ENCODE peak calls at places on chromosomes 16 and 17, in nine cellular contexts. V is anterior cingulate cortex, I is islet precursor cell, J is T-helper 2 cell, L is IMR-90, Q is hypothalamus, U is AG04450, R is pons, X is fibroblast of villous mesenchyme. C is an unnamed sample.

GRCh38 chr16:83845263-83845662 is 37.5 kb downstream of the HSBP1 start:
- DNase-seq in R (no peak), Q (no peak), X (no peak), I (peak), V (no peak), J (no peak), L (no peak), U (no peak), C (no peak)

GRCh38 chr16:85173077-85173980 is 61.1 kb upstream of the CIBAR2 start:
- DNase-seq in X (peak), U (peak), V (no peak), L (peak), R (no peak), I (peak), Q (no peak), J (no peak), C (no peak)

GRCh38 chr17:59375858-59376257 is 44.4 kb downstream of the YPEL2 start:
- DNase-seq in L (no peak), I (no peak), Q (no peak), J (no peak), U (no peak), V (no peak), R (no peak), X (no peak), C (no peak)

GRCh38 chr16:49277766-49278566 is 3.7 kb downstream of the CBLN1 start:
- DNase-seq in V (no peak), J (no peak), I (no peak), R (no peak), X (no peak), U (no peak), Q (no peak), L (no peak), C (peak)

GRCh38 chr17:72171703-72172670 is 51.2 kb downstream of the SOX9 start:
- DNase-seq in J (no peak), Q (peak), I (no peak), V (no peak), R (peak), L (no peak), X (no peak), U (no peak), C (no peak)

GRCh38 chr17:39576187-39576586 is 31.5 kb downstream of the NEUROD2 start:
- DNase-seq in J (no peak), V (no peak), I (peak), U (no peak), L (no peak), Q (peak), R (no peak), X (no peak), C (peak)

GRCh38 chr16:69709456-69710084 is 16.8 kb downstream of the NQO1 start:
- DNase-seq in X (peak), L (peak), R (peak), I (no peak), J (no peak), Q (no peak), V (no peak), U (no peak), C (no peak)

GRCh38 chr16:695355-696089 is 5.3 kb upstream of the WDR24 start:
- DNase-seq in R (no peak), U (no peak), L (no peak), Q (no peak), I (no peak), J (peak), V (peak), X (no peak), C (peak)

GRCh38 chr17:82396601-82397435 is 21.3 kb upstream of the HEXD start:
- DNase-seq in J (no peak), V (no peak), R (no peak), I (no peak), Q (no peak), U (peak), L (peak), X (peak), C (no peak)

GRCh38 chr16:51755039-51755501 is 604.0 kb upstream of the SALL1 start:
- DNase-seq in V (no peak), L (no peak), U (no peak), Q (no peak), R (no peak), J (no peak), X (no peak), I (peak), C (no peak)

GRCh38 chr16:8554881-8555280 is 35.4 kb downstream of the TMEM114 start:
- DNase-seq in V (no peak), X (no peak), Q (no peak), L (no peak), J (no peak), I (no peak), R (no peak), U (no peak), C (no peak)

GRCh38 chr16:56907401-56907800 is 24.5 kb upstream of the HERPUD1 start:
- DNase-seq in I (no peak), V (no peak), U (no peak), R (no peak), Q (no peak), X (no peak), J (no peak), L (no peak), C (no peak)

GRCh38 chr17:67312265-67312664 is 54.1 kb downstream of the PSMD12 start:
- DNase-seq in J (no peak), V (no peak), Q (no peak), I (no peak), L (no peak), R (peak), U (no peak), X (no peak), C (no peak)

GRCh38 chr17:70006159-70006558 is 68.9 kb upstream of the KCNJ16 start:
- DNase-seq in L (peak), I (no peak), R (no peak), U (no peak), X (no peak), V (no peak), J (no peak), Q (no peak), C (no peak)

GRCh38 chr17:76569607-76570279 is 15.9 kb downstream of the ST6GALNAC2 start:
- DNase-seq in X (no peak), L (no peak), Q (peak), V (peak), U (no peak), J (no peak), R (peak), I (peak), C (no peak)

GRCh38 chr17:74153821-74154430 is 49.6 kb upstream of the RPL38 start:
- DNase-seq in I (no peak), U (no peak), R (no peak), Q (no peak), V (no peak), J (no peak), L (no peak), X (no peak), C (no peak)

GRCh38 chr17:58606934-58607333 is 84.9 kb downstream of the TEX14 start:
- DNase-seq in L (no peak), I (no peak), J (no peak), U (no peak), R (no peak), X (no peak), Q (no peak), V (no peak), C (no peak)

GRCh38 chr16:50297301-50298074 is 31.1 kb downstream of the ADCY7 start:
- DNase-seq in J (no peak), U (no peak), L (no peak), V (no peak), R (no peak), X (no peak), Q (no peak), I (no peak), C (peak)

GRCh38 chr17:69523252-69523861 is 108.9 kb downstream of the MAP2K6 start:
- DNase-seq in L (peak), U (peak), V (no peak), R (peak), I (peak), X (peak), J (no peak), Q (peak), C (peak)

GRCh38 chr16:19659554-19659953 is 58.5 kb downstream of the KNOP1 start:
- DNase-seq in V (no peak), J (no peak), R (peak), Q (no peak), L (peak), X (peak), I (no peak), U (no peak), C (no peak)

GRCh38 chr16:58025351-58026138 is at the start of gene MMP15:
- DNase-seq in Q (peak), U (no peak), I (peak), X (peak), V (no peak), L (peak), J (peak), R (no peak), C (peak)

GRCh38 chr16:53282975-53283946 is 151.0 kb upstream of the RBL2 start:
- DNase-seq in V (no peak), R (peak), J (no peak), I (no peak), L (peak), X (peak), Q (no peak), U (peak), C (no peak)

GRCh38 chr17:29407856-29408255 is 17.7 kb downstream of the TAOK1 start:
- DNase-seq in U (no peak), V (no peak), I (no peak), Q (no peak), X (no peak), R (no peak), L (peak), J (no peak), C (no peak)

GRCh38 chr16:71564377-71564967 is 12.4 kb downstream of the TAT start:
- DNase-seq in R (no peak), V (no peak), Q (no peak), U (no peak), I (no peak), X (no peak), J (no peak), L (no peak), C (no peak)

GRCh38 chr17:79280822-79281572 is 206.4 kb downstream of the ENGASE start:
- DNase-seq in R (no peak), L (no peak), I (no peak), X (no peak), Q (no peak), U (no peak), J (no peak), V (no peak), C (no peak)

GRCh38 chr16:81492307-81492706 is 47.7 kb downstream of the CMIP start:
- DNase-seq in U (no peak), R (no peak), I (no peak), J (no peak), Q (peak), X (no peak), L (no peak), V (no peak), C (no peak)

GRCh38 chr17:2929881-2930533 is 133.4 kb downstream of the OR1D5 start:
- DNase-seq in J (peak), R (no peak), L (peak), Q (no peak), X (peak), V (no peak), U (no peak), I (peak), C (peak)

GRCh38 chr17:1904273-1905052 is 74.7 kb downstream of the RPA1 start:
- DNase-seq in L (no peak), J (no peak), Q (no peak), I (no peak), X (no peak), R (no peak), U (no peak), V (no peak), C (no peak)

GRCh38 chr16:82650804-82651203 is 24.0 kb downstream of the CDH13 start:
- DNase-seq in L (no peak), U (no peak), X (no peak), I (no peak), V (no peak), R (no peak), J (no peak), Q (no peak), C (no peak)

GRCh38 chr16:20673882-20674683 is 23.4 kb downstream of the ACSM1 start:
- DNase-seq in U (no peak), L (no peak), J (no peak), Q (no peak), X (no peak), R (no peak), V (no peak), I (no peak), C (no peak)

GRCh38 chr16:30934827-30935557 is 11.6 kb downstream of the FBXL19 start:
- DNase-seq in Q (peak), I (peak), X (peak), L (peak), J (no peak), V (no peak), U (no peak), R (peak), C (peak)

GRCh38 chr16:14354561-14355351 is 275.3 kb downstream of the PARN start:
- DNase-seq in R (peak), Q (no peak), I (no peak), U (no peak), X (peak), L (peak), V (no peak), J (no peak), C (no peak)

GRCh38 chr16:471353-472198 is 46.1 kb downstream of the RAB11FIP3 start:
- DNase-seq in V (peak), X (no peak), I (no peak), U (no peak), Q (peak), L (peak), R (peak), J (no peak), C (no peak)